ENCODE peak calls at places on chromosomes 7 and 10, in four cellular contexts. A is IMR-90, K is GM06990, V is AG10803. Z is an unnamed sample.

GRCh38 chr10:5628798-5629788 is 37.3 kb downstream of the ASB13 start:
- DNase-seq in A (peak), K (no peak), V (no peak), Z (peak)

GRCh38 chr7:12630615-12630884 is 56.9 kb upstream of the ARL4A start:
- DNase-seq in A (no peak), K (no peak), V (no peak), Z (no peak)

GRCh38 chr10:113126506-113127192 is 176.6 kb downstream of the TCF7L2 start:
- DNase-seq in A (peak), K (peak), V (peak), Z (peak)

GRCh38 chr10:124283215-124284046 is 135.3 kb downstream of the OAT start:
- DNase-seq in A (no peak), K (no peak), V (no peak), Z (no peak)

GRCh38 chr10:132523561-132524442 is 13.8 kb upstream of the INPP5A start:
- DNase-seq in A (no peak), K (no peak), V (no peak), Z (no peak)

GRCh38 chr10:113945075-113945686 is 90.7 kb downstream of the NHLRC2 start:
- DNase-seq in A (peak), K (no peak), V (peak), Z (peak)

GRCh38 chr10:128494665-128495064 is 368.4 kb upstream of the MKI67 start:
- DNase-seq in A (no peak), K (no peak), V (no peak), Z (no peak)

GRCh38 chr10:122376364-122376961 is 2.0 kb downstream of the PLEKHA1 start:
- DNase-seq in A (no peak), K (no peak), V (no peak), Z (no peak)

GRCh38 chr7:155405399-155406318 is 52.3 kb upstream of the EN2 start:
- DNase-seq in A (no peak), K (no peak), V (no peak), Z (no peak)

GRCh38 chr10:6143128-6143527 is 54.3 kb downstream of the RBM17 start:
- DNase-seq in A (no peak), K (no peak), V (no peak), Z (no peak)

GRCh38 chr7:33773053-33773452 is 132.3 kb upstream of the BMPER start:
- DNase-seq in A (peak), K (no peak), V (peak), Z (peak)

GRCh38 chr10:69051303-69051702 is 36.6 kb upstream of the SRGN start:
- DNase-seq in A (peak), K (peak), V (peak), Z (no peak)

GRCh38 chr7:35624299-35625186 is 70.4 kb downstream of the HERPUD2 start:
- DNase-seq in A (peak), K (peak), V (peak), Z (peak)

GRCh38 chr10:76711374-76711997 is 926.1 kb downstream of the KCNMA1 start:
- DNase-seq in A (no peak), K (no peak), V (no peak), Z (no peak)

GRCh38 chr7:128131701-128132100 is 100.5 kb upstream of the LRRC4 start:
- DNase-seq in A (no peak), K (no peak), V (no peak), Z (no peak)

GRCh38 chr7:21429021-21429420 is 1.1 kb downstream of the SP4 start:
- DNase-seq in A (no peak), K (no peak), V (no peak), Z (no peak)

GRCh38 chr10:3499120-3499519 is 285.9 kb downstream of the KLF6 start:
- DNase-seq in A (peak), K (no peak), V (peak), Z (peak)

GRCh38 chr10:133292919-133293809 is 15.5 kb downstream of the TUBGCP2 start:
- DNase-seq in A (peak), K (no peak), V (peak), Z (peak)

GRCh38 chr7:25456467-25457171 is 228.3 kb upstream of the NPVF start:
- DNase-seq in A (no peak), K (no peak), V (no peak), Z (peak)

GRCh38 chr7:50473531-50473930 is 23.4 kb upstream of the FIGNL1 start:
- DNase-seq in A (no peak), K (no peak), V (no peak), Z (no peak)

GRCh38 chr7:73515184-73515583 is 6.9 kb downstream of the BAZ1B start:
- DNase-seq in A (no peak), K (no peak), V (no peak), Z (no peak)

GRCh38 chr10:32379314-32379949 is 32.5 kb upstream of the EPC1 start:
- DNase-seq in A (peak), K (no peak), V (peak), Z (peak)

DNA sequence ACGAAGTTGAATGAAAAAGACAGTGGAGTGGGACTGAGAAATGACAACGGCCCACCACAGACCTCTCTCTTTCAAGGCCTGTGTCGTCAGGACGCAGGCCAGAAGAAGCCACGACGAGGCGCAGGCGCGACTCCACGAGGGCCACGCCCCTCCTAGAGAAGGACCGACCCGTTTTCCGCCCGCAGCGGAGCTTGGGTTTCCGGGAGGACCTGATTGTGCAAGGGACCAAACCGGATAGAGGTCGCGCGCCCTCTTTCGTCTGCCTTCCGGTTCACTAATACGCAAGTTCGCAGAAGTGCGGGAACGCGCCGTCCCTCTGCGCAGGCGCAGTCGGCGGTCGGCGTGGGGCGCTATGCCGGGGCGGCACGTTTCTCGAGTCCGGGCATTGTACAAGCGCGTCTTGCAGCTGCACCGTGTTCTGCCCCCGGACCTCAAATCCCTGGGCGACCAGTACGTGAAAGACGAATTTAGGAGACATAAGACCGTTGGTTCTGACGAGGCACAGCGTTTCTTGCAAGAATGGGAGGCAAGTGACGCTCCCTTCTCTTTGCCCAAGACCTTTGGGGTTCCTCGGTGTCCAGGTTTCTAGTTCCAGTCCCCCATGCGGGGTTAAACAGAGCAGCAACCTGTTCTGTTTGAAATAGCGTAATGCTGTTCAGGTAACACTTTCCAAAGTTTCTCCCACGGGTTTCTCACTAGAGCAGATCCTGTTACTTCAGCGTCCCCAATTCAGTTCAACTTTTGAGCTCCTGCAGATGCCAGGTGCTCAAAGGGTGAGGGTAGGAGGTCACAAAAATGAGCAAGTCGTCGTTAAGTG is at the start of gene SDHAF3:
- DNase-seq in A (peak), K (peak), V (peak), Z (peak)
- TF ChIP-seq CTCF in A (peak), K (peak), V (no peak), Z (no peak)

GRCh38 chr10:46553238-46554049 is 3.0 kb downstream of the GPRIN2 start:
- DNase-seq in A (no peak), K (no peak), V (no peak), Z (no peak)

GRCh38 chr10:46554166-46554781 is 2.2 kb downstream of the GPRIN2 start:
- DNase-seq in A (no peak), K (no peak), V (no peak), Z (no peak)

GRCh38 chr10:46555713-46556514 is 544 bp downstream of the GPRIN2 start:
- DNase-seq in A (no peak), K (no peak), V (no peak), Z (no peak)

GRCh38 chr10:46556515-46557318 is at the start of gene GPRIN2:
- DNase-seq in A (no peak), K (no peak), V (no peak), Z (no peak)

DNA sequence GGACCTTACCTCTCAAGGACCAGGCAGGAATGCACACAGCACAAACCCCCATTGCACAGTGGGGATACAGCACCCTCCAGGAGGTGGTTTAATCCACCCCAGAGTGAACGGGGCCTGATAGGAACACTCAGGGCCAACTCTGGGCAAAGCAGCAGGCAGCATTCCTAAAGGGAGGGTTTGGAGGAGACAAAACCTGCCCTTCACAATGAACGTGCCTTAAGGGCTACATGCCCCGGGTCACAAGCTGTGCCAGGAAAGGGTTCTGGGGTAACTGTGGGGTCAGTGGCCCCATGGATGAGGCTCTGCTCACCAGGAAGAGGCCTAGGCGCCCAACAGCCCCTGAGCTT is 1.1 kb downstream of the GPRIN2 start:
- DNase-seq in A (no peak), K (no peak), V (no peak), Z (no peak)
- H3K4me3 ChIP-seq in A (no peak), K (no peak), V (no peak), Z (no peak)

GRCh38 chr10:103699611-103700435 is 155.6 kb downstream of the SH3PXD2A start:
- DNase-seq in A (no peak), K (no peak), V (no peak), Z (no peak)
- TF ChIP-seq CTCF in A (peak), K (no peak), V (no peak), Z (no peak)

DNA sequence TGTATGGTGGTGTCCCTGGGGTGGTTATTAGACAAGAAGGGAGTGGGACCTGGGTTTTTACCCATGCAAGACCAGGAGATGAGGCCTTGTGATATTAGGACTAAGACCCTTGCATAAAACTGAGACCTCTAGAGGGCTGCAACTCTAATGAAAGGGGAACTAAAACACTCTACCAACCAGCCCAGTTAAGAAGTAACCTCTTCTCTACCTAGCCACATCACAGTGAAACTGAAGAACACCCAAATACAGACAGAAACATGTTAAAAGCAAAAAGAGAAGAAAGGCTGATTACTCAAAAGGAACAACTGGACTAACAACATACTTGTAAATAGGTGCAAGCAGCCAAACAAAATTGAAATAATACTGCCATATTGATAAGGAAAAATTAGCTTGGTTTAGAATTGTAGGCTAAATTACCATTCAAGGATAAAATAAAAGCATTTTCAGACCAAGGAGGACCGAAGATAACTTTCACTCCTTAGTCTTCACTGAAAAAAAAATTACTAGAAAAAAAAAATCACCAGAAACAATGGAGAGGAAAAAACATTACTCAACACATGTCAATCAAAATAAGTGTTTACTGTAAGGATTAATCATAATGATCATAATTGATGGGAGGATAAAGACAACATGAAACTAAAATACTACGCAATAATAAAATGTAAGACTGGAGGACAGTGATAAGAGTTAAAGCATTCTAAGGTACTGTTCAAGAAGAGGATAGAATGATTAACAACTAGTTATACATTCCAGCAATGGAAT is 27.6 kb downstream of the ERLIN1 start:
- DNase-seq in A (no peak), K (peak), V (no peak), Z (no peak)
- H3K4me3 ChIP-seq in A (no peak), K (no peak), V (no peak), Z (no peak)

DNA sequence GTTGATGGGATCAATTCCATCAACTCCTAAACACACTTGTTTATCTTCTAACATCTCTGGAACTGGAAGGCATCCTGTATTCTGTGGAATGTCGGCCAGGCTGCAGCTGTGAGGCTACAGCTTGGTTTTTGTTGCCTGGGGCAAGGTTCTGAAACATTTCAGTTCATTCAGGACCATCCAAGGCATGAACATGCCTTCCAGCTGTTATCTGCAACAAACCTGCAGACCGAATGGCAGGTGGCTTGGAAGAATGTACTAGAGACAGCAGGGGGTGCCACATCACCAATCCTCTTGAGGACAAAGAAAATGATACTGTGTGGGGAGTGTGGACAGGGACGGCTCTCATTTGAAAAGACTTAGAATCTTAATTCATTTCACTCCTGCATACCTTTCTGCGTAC is 12.4 kb downstream of the PAPOLB start:
- DNase-seq in A (peak), K (no peak), V (peak), Z (peak)
- TF ChIP-seq CTCF in A (peak), K (peak), V (peak), Z (peak)

GRCh38 chr10:80855348-80855971 is 317.8 kb downstream of the SH2D4B start:
- DNase-seq in A (no peak), K (peak), V (no peak), Z (no peak)
- H3K4me3 ChIP-seq in A (no peak), K (no peak), V (no peak), Z (no peak)

DNA sequence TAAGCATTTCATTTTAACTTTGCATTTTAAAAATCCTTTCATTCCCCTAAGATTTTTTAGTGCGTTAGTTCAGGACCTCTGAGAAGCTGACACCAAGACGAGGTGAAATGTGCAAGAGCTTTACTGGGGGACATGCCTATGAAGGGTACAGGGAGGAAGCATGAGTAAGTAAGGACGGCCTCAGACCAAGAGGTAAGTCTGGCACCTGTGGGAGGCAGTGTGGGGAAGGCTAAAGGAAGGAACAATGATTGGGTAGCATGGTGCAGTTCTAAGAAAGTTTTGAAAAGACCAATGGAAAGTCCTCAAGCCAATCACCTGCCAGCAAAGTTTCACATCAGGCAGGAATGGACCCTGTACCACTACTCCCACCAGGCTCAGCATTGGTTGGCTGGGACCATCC is 369.2 kb downstream of the GFRA1 start:
- DNase-seq in A (no peak), K (no peak), V (no peak), Z (no peak)
- TF ChIP-seq CTCF in A (no peak), K (no peak), V (no peak), Z (no peak)

GRCh38 chr10:21753497-21754270 is 219.7 kb downstream of the MLLT10 start:
- DNase-seq in A (no peak), K (no peak), V (no peak), Z (no peak)
- H3K4me3 ChIP-seq in A (no peak), K (no peak), V (no peak), Z (no peak)

GRCh38 chr10:47322300-47323061 is at the start of gene GDF2:
- DNase-seq in A (no peak), K (no peak), V (no peak), Z (no peak)

GRCh38 chr10:47317251-47317650 is 5.0 kb upstream of the GDF2 start:
- DNase-seq in A (no peak), K (no peak), V (no peak), Z (no peak)

GRCh38 chr10:47318706-47319105 is 3.5 kb upstream of the GDF2 start:
- DNase-seq in A (no peak), K (no peak), V (no peak), Z (no peak)

GRCh38 chr10:47321521-47322195 is 596 bp upstream of the GDF2 start:
- DNase-seq in A (no peak), K (no peak), V (no peak), Z (no peak)

DNA sequence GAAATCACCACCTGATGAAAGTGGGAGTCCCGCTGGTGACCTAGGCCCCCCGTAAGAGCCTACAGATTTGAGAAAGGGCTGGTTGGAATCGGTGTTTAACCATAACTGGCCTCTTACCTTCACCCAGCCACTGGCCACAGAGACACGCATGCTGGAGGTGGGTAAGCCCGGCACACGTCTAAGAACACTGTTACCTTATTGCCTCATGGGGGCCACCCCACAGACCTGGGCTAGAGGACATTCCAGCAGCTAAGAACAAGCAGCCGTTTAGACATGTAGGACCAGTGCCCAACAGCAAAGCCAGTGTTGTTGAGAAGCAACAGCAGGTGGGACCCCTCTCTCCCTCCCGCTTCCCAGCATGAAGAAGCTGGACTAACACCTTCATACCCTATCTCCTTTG is 2.5 kb upstream of the GDF2 start:
- DNase-seq in A (no peak), K (no peak), V (no peak), Z (no peak)
- TF ChIP-seq CTCF in A (no peak), K (no peak), V (no peak), Z (no peak)

GRCh38 chr10:71211759-71212248 is 566 bp upstream of the UNC5B start:
- DNase-seq in A (no peak), K (no peak), V (no peak), Z (no peak)
- H3K4me3 ChIP-seq in A (peak), K (no peak), V (peak), Z (peak)

Z was measured in fibroblast of villous mesenchyme.